ENCODE peak calls at places on chromosomes 16 and 17, in seven cellular contexts. L is EL, H is A172, I is RPMI7951, G is GM18507, T is B cell, A is kidney epithelial cell. D is an unnamed sample.
A peak's percentile ranks its signal among the peaks of the same experiment; 100 is the strongest.

GRCh38 chr17:69239611-69240010 is 11.0 kb upstream of the ABCA10 start:
- DNase-seq in G (no peak), A (no peak), I (peak; percentile 5), L (no peak), H (no peak), T (no peak), D (no peak)

GRCh38 chr16:87809150-87809902 is 43.5 kb upstream of the KLHDC4 start:
- DNase-seq in I (peak; percentile 65), A (no peak), L (no peak), H (peak; percentile 56), G (peak; percentile 48), T (no peak), D (no peak)

GRCh38 chr17:77819497-77819896 is 139.0 kb upstream of the TNRC6C start:
- DNase-seq in A (no peak), T (no peak), G (no peak), L (no peak), I (no peak), H (no peak), D (peak; percentile 2)

GRCh38 chr17:19753661-19754463 is 5.8 kb upstream of the ALDH3A1 start:
- DNase-seq in H (peak; percentile 82), I (peak; percentile 49), T (no peak), A (no peak), L (peak; percentile 29), G (no peak), D (peak; percentile 72)

GRCh38 chr17:17236295-17237025 is 508 bp downstream of the FLCN start:
- DNase-seq in I (peak; percentile 27), G (no peak), A (no peak), H (peak; percentile 34), T (no peak), L (peak; percentile 45), D (no peak)

GRCh38 chr16:23371368-23371767 is 69.3 kb downstream of the SCNN1B start:
- DNase-seq in T (no peak), H (no peak), G (no peak), I (no peak), A (no peak), L (no peak), D (no peak)

GRCh38 chr17:9875441-9875840 is 29.6 kb downstream of the RCVRN start:
- DNase-seq in H (peak; percentile 86), L (peak; percentile 71), G (no peak), I (peak; percentile 59), A (peak; percentile 42), T (no peak), D (no peak)

GRCh38 chr17:78111012-78111726 is 17.4 kb downstream of the TMC6 start:
- DNase-seq in T (no peak), I (no peak), H (no peak), G (no peak), L (no peak), A (no peak), D (no peak)

GRCh38 chr16:47705268-47705667 is 244.1 kb downstream of the PHKB start:
- DNase-seq in H (no peak), I (no peak), A (no peak), G (no peak), L (no peak), T (no peak), D (no peak)

GRCh38 chr16:53949716-53950410 is 245.9 kb downstream of the FTO start:
- DNase-seq in L (no peak), A (no peak), T (no peak), H (no peak), I (no peak), G (no peak), D (no peak)

D was measured in Peyer's patch.